ENCODE peak calls at places on chromosomes 4 and X, in ten cellular contexts. One of them, this sample, is unnamed.
A peak's percentile ranks its signal among the peaks of the same experiment; 100 is the strongest.

GRCh38 chr4:71472946-71473345 is 134.1 kb downstream of the SLC4A4 start:
- DNase-seq in cardiac muscle cell: no peak
- DNase-seq in A549: no peak
- DNase-seq in mucosa of descending colon: no peak
- DNase-seq in left lung: no peak
- DNase-seq in AG10803: peak; percentile 88
- DNase-seq in pancreas: no peak
- DNase-seq in AG09309: peak; percentile 43
- DNase-seq in BE2C: no peak
- DNase-seq in HCT116: no peak
- DNase-seq in this sample: peak; percentile 45

GRCh38 chr4:7929530-7929951 is 10.1 kb downstream of the AFAP1 start:
- DNase-seq in cardiac muscle cell: peak; percentile 29
- DNase-seq in A549: no peak
- DNase-seq in mucosa of descending colon: peak; percentile 83
- DNase-seq in left lung: peak; percentile 61
- DNase-seq in AG10803: no peak
- DNase-seq in pancreas: peak; percentile 45
- DNase-seq in AG09309: no peak
- DNase-seq in BE2C: no peak
- DNase-seq in HCT116: peak; percentile 34
- DNase-seq in this sample: no peak

GRCh38 chr4:148007789-148008188 is 275.9 kb downstream of the ARHGAP10 start:
- DNase-seq in cardiac muscle cell: no peak
- DNase-seq in A549: no peak
- DNase-seq in mucosa of descending colon: no peak
- DNase-seq in left lung: no peak
- DNase-seq in AG10803: no peak
- DNase-seq in pancreas: no peak
- DNase-seq in AG09309: no peak
- DNase-seq in BE2C: no peak
- DNase-seq in HCT116: no peak
- DNase-seq in this sample: no peak

GRCh38 chr4:5899396-5899795 is 6.5 kb upstream of the CRMP1 start:
- DNase-seq in cardiac muscle cell: no peak
- DNase-seq in A549: no peak
- DNase-seq in mucosa of descending colon: no peak
- DNase-seq in left lung: no peak
- DNase-seq in AG10803: no peak
- DNase-seq in pancreas: no peak
- DNase-seq in AG09309: no peak
- DNase-seq in BE2C: no peak
- DNase-seq in HCT116: no peak
- DNase-seq in this sample: no peak

GRCh38 chr4:169485791-169486742 is 126.3 kb downstream of the NEK1 start:
- DNase-seq in cardiac muscle cell: peak; percentile 38
- DNase-seq in A549: peak; percentile 13
- DNase-seq in mucosa of descending colon: no peak
- DNase-seq in left lung: no peak
- DNase-seq in AG10803: peak; percentile 64
- DNase-seq in pancreas: no peak
- DNase-seq in AG09309: peak; percentile 16
- DNase-seq in BE2C: peak; percentile 34
- DNase-seq in HCT116: peak; percentile 49
- DNase-seq in this sample: peak; percentile 80

GRCh38 chr4:110128092-110128989 is 70.1 kb downstream of the ELOVL6 start:
- DNase-seq in cardiac muscle cell: no peak
- DNase-seq in A549: no peak
- DNase-seq in mucosa of descending colon: no peak
- DNase-seq in left lung: no peak
- DNase-seq in AG10803: no peak
- DNase-seq in pancreas: no peak
- DNase-seq in AG09309: no peak
- DNase-seq in BE2C: no peak
- DNase-seq in HCT116: no peak
- DNase-seq in this sample: no peak

GRCh38 chrX:24838624-24839023 is 144.9 kb downstream of the POLA1 start:
- DNase-seq in cardiac muscle cell: peak; percentile 54
- DNase-seq in A549: no peak
- DNase-seq in mucosa of descending colon: no peak
- DNase-seq in left lung: no peak
- DNase-seq in AG10803: peak; percentile 31
- DNase-seq in pancreas: no peak
- DNase-seq in AG09309: peak; percentile 13
- DNase-seq in BE2C: peak; percentile 17
- DNase-seq in HCT116: no peak
- DNase-seq in this sample: peak; percentile 46

GRCh38 chr4:102348701-102349100 is 3.4 kb upstream of the SLC39A8 start:
- DNase-seq in cardiac muscle cell: no peak
- DNase-seq in A549: no peak
- DNase-seq in mucosa of descending colon: no peak
- DNase-seq in left lung: no peak
- DNase-seq in AG10803: no peak
- DNase-seq in pancreas: no peak
- DNase-seq in AG09309: no peak
- DNase-seq in BE2C: no peak
- DNase-seq in HCT116: no peak
- DNase-seq in this sample: no peak

GRCh38 chrX:151713859-151714258 is 2.0 kb upstream of the FATE1 start:
- DNase-seq in cardiac muscle cell: peak; percentile 20
- DNase-seq in A549: peak; percentile 61
- DNase-seq in mucosa of descending colon: no peak
- DNase-seq in left lung: no peak
- DNase-seq in AG10803: no peak
- DNase-seq in pancreas: no peak
- DNase-seq in AG09309: no peak
- DNase-seq in BE2C: peak; percentile 15
- DNase-seq in HCT116: peak; percentile 2
- DNase-seq in this sample: no peak

GRCh38 chrX:38066934-38067333 is 60.6 kb downstream of the SYTL5 start:
- DNase-seq in cardiac muscle cell: no peak
- DNase-seq in A549: no peak
- DNase-seq in mucosa of descending colon: no peak
- DNase-seq in left lung: no peak
- DNase-seq in AG10803: no peak
- DNase-seq in pancreas: no peak
- DNase-seq in AG09309: no peak
- DNase-seq in BE2C: no peak
- DNase-seq in HCT116: no peak
- DNase-seq in this sample: no peak

GRCh38 chrX:38069991-38070390 is 63.6 kb downstream of the SYTL5 start:
- DNase-seq in cardiac muscle cell: no peak
- DNase-seq in A549: no peak
- DNase-seq in mucosa of descending colon: no peak
- DNase-seq in left lung: no peak
- DNase-seq in AG10803: no peak
- DNase-seq in pancreas: no peak
- DNase-seq in AG09309: no peak
- DNase-seq in BE2C: no peak
- DNase-seq in HCT116: no peak
- DNase-seq in this sample: no peak

GRCh38 chrX:38069273-38069672 is 62.9 kb downstream of the SYTL5 start:
- DNase-seq in cardiac muscle cell: no peak
- DNase-seq in A549: no peak
- DNase-seq in mucosa of descending colon: no peak
- DNase-seq in left lung: no peak
- DNase-seq in AG10803: no peak
- DNase-seq in pancreas: no peak
- DNase-seq in AG09309: no peak
- DNase-seq in BE2C: no peak
- DNase-seq in HCT116: no peak
- DNase-seq in this sample: no peak
- H3K4me3 ChIP-seq in cardiac muscle cell: no peak overlapping the region
- H3K4me3 ChIP-seq in A549: no peak overlapping the region
- H3K4me3 ChIP-seq in mucosa of descending colon: no peak overlapping the region
- H3K4me3 ChIP-seq in left lung: no peak overlapping the region
- H3K4me3 ChIP-seq in AG10803: no peak overlapping the region
- H3K4me3 ChIP-seq in pancreas: no peak overlapping the region
- H3K4me3 ChIP-seq in AG09309: no peak overlapping the region
- H3K4me3 ChIP-seq in BE2C: no peak overlapping the region
- H3K4me3 ChIP-seq in HCT116: no peak overlapping the region
- H3K4me3 ChIP-seq in this sample: no peak overlapping the region

DNA sequence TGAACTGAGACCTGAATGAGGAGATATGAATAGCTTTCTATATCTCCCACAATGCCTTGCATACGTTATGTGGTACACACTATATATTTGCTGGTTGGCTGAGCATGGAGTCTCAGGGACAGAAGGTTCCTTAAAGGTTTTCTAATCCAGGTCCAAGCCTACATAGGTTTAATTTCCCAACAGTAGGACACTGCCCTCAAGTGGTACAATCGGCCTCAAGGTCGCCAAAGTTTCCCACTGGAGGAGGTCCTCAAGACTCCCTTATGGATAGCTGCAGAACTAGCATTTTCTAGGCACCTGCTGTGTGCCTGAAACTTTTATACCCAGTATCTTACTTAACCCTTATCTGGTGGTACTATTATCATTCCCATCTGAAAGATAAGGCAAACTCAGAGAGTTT is 21.0 kb upstream of the EFNB1 start:
- DNase-seq in cardiac muscle cell: peak; percentile 38
- DNase-seq in A549: peak; percentile 10
- DNase-seq in mucosa of descending colon: no peak
- DNase-seq in left lung: no peak
- DNase-seq in AG10803: peak; percentile 12
- DNase-seq in pancreas: no peak
- DNase-seq in AG09309: no peak
- DNase-seq in BE2C: no peak
- DNase-seq in HCT116: peak; percentile 18
- DNase-seq in this sample: no peak
- TF ChIP-seq CTCF in cardiac muscle cell: peak; percentile 25
- TF ChIP-seq CTCF in A549: peak; percentile 39
- TF ChIP-seq CTCF in mucosa of descending colon: no peak
- TF ChIP-seq CTCF in left lung: peak; percentile 22
- TF ChIP-seq CTCF in AG10803: peak; percentile 45
- TF ChIP-seq CTCF in pancreas: peak; percentile 17
- TF ChIP-seq CTCF in AG09309: peak; percentile 43
- TF ChIP-seq CTCF in BE2C: peak; percentile 37
- TF ChIP-seq CTCF in HCT116: peak; percentile 47
- TF ChIP-seq CTCF in this sample: peak; percentile 26

DNA sequence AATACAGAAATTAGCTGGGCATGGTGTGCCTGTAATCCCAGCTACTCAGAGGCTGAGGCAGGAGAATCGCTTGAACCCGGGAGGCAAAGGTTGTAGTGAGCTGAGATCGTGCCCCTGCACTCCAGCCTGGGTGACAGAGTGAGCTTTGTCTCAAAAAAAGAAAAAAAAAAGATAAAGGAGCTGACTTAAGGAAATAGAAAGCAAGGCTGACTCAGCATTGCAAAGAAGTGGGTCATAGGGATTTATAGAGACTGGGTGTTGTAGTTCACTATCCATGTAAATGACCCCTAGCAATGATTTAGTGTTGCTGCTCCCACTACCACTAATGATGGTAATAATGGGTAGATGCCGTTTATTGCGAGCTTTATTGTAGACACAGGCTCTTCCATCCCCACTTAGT is 47.6 kb downstream of the ADD1 start:
- DNase-seq in cardiac muscle cell: no peak
- DNase-seq in A549: no peak
- DNase-seq in mucosa of descending colon: no peak
- DNase-seq in left lung: no peak
- DNase-seq in AG10803: peak; percentile 43
- DNase-seq in pancreas: no peak
- DNase-seq in AG09309: peak; percentile 11
- DNase-seq in BE2C: no peak
- DNase-seq in HCT116: no peak
- DNase-seq in this sample: peak; percentile 67
- H3K4me3 ChIP-seq in cardiac muscle cell: no peak overlapping the region
- H3K4me3 ChIP-seq in A549: no peak overlapping the region
- H3K4me3 ChIP-seq in mucosa of descending colon: no peak overlapping the region
- H3K4me3 ChIP-seq in left lung: no peak overlapping the region
- H3K4me3 ChIP-seq in AG10803: no peak overlapping the region
- H3K4me3 ChIP-seq in pancreas: no peak overlapping the region
- H3K4me3 ChIP-seq in AG09309: no peak overlapping the region
- H3K4me3 ChIP-seq in BE2C: no peak overlapping the region
- H3K4me3 ChIP-seq in HCT116: no peak overlapping the region
- H3K4me3 ChIP-seq in this sample: no peak overlapping the region

GRCh38 chrX:130081421-130082045 is 28.8 kb downstream of the ELF4 start:
- DNase-seq in cardiac muscle cell: no peak
- DNase-seq in A549: no peak
- DNase-seq in mucosa of descending colon: no peak
- DNase-seq in left lung: no peak
- DNase-seq in AG10803: peak; percentile 43
- DNase-seq in pancreas: no peak
- DNase-seq in AG09309: no peak
- DNase-seq in BE2C: peak; percentile 46
- DNase-seq in HCT116: no peak
- DNase-seq in this sample: peak; percentile 52

GRCh38 chrX:130083656-130084382 is 26.5 kb downstream of the ELF4 start:
- DNase-seq in cardiac muscle cell: no peak
- DNase-seq in A549: no peak
- DNase-seq in mucosa of descending colon: peak; percentile 70
- DNase-seq in left lung: no peak
- DNase-seq in AG10803: no peak
- DNase-seq in pancreas: no peak
- DNase-seq in AG09309: no peak
- DNase-seq in BE2C: no peak
- DNase-seq in HCT116: no peak
- DNase-seq in this sample: no peak

GRCh38 chrX:130083107-130083490 is 27.2 kb downstream of the ELF4 start:
- DNase-seq in cardiac muscle cell: no peak
- DNase-seq in A549: no peak
- DNase-seq in mucosa of descending colon: no peak
- DNase-seq in left lung: no peak
- DNase-seq in AG10803: no peak
- DNase-seq in pancreas: no peak
- DNase-seq in AG09309: no peak
- DNase-seq in BE2C: no peak
- DNase-seq in HCT116: no peak
- DNase-seq in this sample: no peak

GRCh38 chrX:130080791-130081367 is 29.4 kb downstream of the ELF4 start:
- DNase-seq in cardiac muscle cell: no peak
- DNase-seq in A549: no peak
- DNase-seq in mucosa of descending colon: no peak
- DNase-seq in left lung: no peak
- DNase-seq in AG10803: no peak
- DNase-seq in pancreas: no peak
- DNase-seq in AG09309: no peak
- DNase-seq in BE2C: peak; percentile 29
- DNase-seq in HCT116: no peak
- DNase-seq in this sample: peak; percentile 53

DNA sequence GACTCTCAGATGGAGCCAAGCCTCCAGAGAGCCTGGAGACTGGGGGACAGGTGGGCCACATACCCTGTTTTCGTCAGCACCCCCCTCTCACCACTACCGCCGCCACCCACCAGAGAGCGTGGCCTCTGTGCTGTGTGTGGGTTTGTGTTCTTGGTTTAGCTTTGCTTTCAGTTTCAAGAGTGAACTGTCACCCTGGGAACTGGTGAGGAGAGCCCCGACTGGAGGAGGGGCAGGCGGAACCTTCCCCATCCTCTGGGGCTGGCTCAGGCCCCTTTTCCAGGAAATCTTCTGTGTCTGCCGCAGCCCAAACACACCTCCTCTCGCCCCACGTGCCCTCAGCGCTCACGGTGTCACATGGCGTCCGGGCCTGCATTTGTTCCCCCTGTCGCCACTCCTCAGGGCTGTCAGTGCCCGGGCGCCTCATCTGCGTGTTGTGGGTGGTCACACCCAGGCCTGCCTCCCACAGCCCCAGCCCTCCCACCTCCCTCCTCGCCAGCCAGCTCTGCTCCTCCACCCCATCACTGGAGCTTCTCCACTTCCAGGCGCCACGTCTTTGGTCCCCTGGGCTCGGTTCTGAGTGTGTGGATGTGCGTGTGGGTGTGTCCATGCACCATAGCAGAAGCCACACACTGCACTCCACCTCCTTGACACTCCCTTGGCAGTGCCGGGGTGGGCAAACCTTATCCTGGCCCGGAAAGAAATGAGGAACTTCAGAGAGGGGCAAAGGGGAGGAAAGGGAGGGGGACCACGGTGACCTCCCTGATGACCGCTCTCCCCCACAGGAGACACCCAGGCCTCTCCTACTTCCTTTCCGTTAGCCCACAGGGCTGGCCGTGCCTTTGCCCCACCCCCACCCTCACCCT is 27.8 kb downstream of the ELF4 start:
- DNase-seq in cardiac muscle cell: no peak
- DNase-seq in A549: no peak
- DNase-seq in mucosa of descending colon: peak; percentile 79
- DNase-seq in left lung: peak; percentile 75
- DNase-seq in AG10803: peak; percentile 33
- DNase-seq in pancreas: no peak
- DNase-seq in AG09309: no peak
- DNase-seq in BE2C: no peak
- DNase-seq in HCT116: no peak
- DNase-seq in this sample: no peak
- TF ChIP-seq CTCF in cardiac muscle cell: no peak
- TF ChIP-seq CTCF in A549: no peak
- TF ChIP-seq CTCF in mucosa of descending colon: no peak
- TF ChIP-seq CTCF in left lung: no peak
- TF ChIP-seq CTCF in AG10803: peak; percentile 30
- TF ChIP-seq CTCF in pancreas: no peak
- TF ChIP-seq CTCF in AG09309: no peak
- TF ChIP-seq CTCF in BE2C: no peak
- TF ChIP-seq CTCF in HCT116: no peak
- TF ChIP-seq CTCF in this sample: peak; percentile 2

This sample was measured in foreskin fibroblast.